ENCODE peak calls at places on chromosomes 7 and 10, in six cellular contexts. E is tibial artery; J is testis; K is fibroblast of pulmonary artery; W is lower leg skin; I is activated CD8-positive, alpha-beta T cell treated with anti-CD3 and anti-CD28 coated beads for 36 hours. H is an unnamed sample.
A peak's percentile ranks its signal among the peaks of the same experiment; 100 is the strongest.

GRCh38 chr7:20329389-20330175 is 1.1 kb upstream of the ITGB8 start:
- DNase-seq in E (peak; percentile 64), I (peak; percentile 29), K (peak; percentile 79), W (peak; percentile 39), J (peak; percentile 88), H (no peak)

GRCh38 chr10:103259989-103260388 is 14.3 kb downstream of the RPEL1 start:
- DNase-seq in I (no peak), E (no peak), K (no peak), J (no peak), W (no peak), H (no peak)

GRCh38 chr10:114623661-114624294 is 34.3 kb downstream of the ABLIM1 start:
- DNase-seq in E (peak; percentile 41), I (no peak), J (no peak), W (peak; percentile 40), K (peak; percentile 78), H (no peak)

GRCh38 chr7:105011771-105012502 is 2.1 kb upstream of the KMT2E start:
- DNase-seq in E (peak; percentile 52), K (no peak), I (peak; percentile 60), W (no peak), J (peak; percentile 38), H (peak; percentile 54)

GRCh38 chr10:61943699-61944444 is 42.4 kb downstream of the ARID5B start:
- DNase-seq in W (no peak), K (peak; percentile 83), E (no peak), I (peak; percentile 58), J (no peak), H (no peak)

GRCh38 chr7:83794834-83795233 is 145.9 kb upstream of the SEMA3E start:
- DNase-seq in I (no peak), K (no peak), E (no peak), W (no peak), J (no peak), H (no peak)

GRCh38 chr7:90596745-90597526 is 815 bp downstream of the CDK14 start:
- DNase-seq in I (no peak), K (peak; percentile 58), W (no peak), E (no peak), J (no peak), H (no peak)

GRCh38 chr7:14902589-14902963 is at the start of gene DGKB:
- DNase-seq in W (no peak), E (no peak), K (peak; percentile 64), I (no peak), J (peak; percentile 28), H (peak; percentile 2)

GRCh38 chr7:65509368-65510186 is 135.9 kb downstream of the ZNF92 start:
- DNase-seq in I (no peak), W (no peak), K (no peak), J (peak; percentile 17), E (no peak), H (no peak)

GRCh38 chr10:23530079-23530478 is 91.2 kb downstream of the OTUD1 start:
- DNase-seq in W (no peak), J (no peak), E (no peak), I (no peak), K (peak; percentile 42), H (no peak)

GRCh38 chr7:30511973-30512662 is 7.5 kb upstream of the GGCT start:
- DNase-seq in I (no peak), W (no peak), E (no peak), J (no peak), K (no peak), H (no peak)

GRCh38 chr7:105978035-105978434 is 15.0 kb downstream of the CDHR3 start:
- DNase-seq in I (no peak), E (no peak), K (no peak), J (peak; percentile 63), W (no peak), H (no peak)

GRCh38 chr10:126663880-126664279 is 6.6 kb downstream of the C10orf90 start:
- DNase-seq in I (no peak), J (no peak), E (no peak), K (peak; percentile 34), W (no peak), H (no peak)

GRCh38 chr10:116080553-116080952 is 192.5 kb downstream of the GFRA1 start:
- DNase-seq in K (no peak), I (no peak), W (no peak), J (no peak), E (no peak), H (no peak)

GRCh38 chr10:130491698-130492050 is 355.5 kb downstream of the GLRX3 start:
- DNase-seq in E (no peak), J (no peak), W (no peak), I (no peak), K (no peak), H (no peak)

GRCh38 chr7:18570890-18571478 is 75.4 kb downstream of the HDAC9 start:
- DNase-seq in E (no peak), W (no peak), I (no peak), K (peak; percentile 74), J (peak; percentile 27), H (no peak)

GRCh38 chr10:93334901-93335312 is 147.2 kb downstream of the MYOF start:
- DNase-seq in J (no peak), E (no peak), I (no peak), K (no peak), W (no peak), H (no peak)

GRCh38 chr7:120278773-120279172 is 5.8 kb downstream of the KCND2 start:
- DNase-seq in I (no peak), E (no peak), K (no peak), J (no peak), W (no peak), H (no peak)

GRCh38 chr10:6314620-6315205 is 112.0 kb downstream of the PFKFB3 start:
- DNase-seq in K (no peak), W (no peak), J (no peak), E (no peak), I (no peak), H (no peak)

GRCh38 chr7:29854257-29854938 is 48.1 kb downstream of the WIPF3 start:
- DNase-seq in E (no peak), I (no peak), J (no peak), W (no peak), K (peak; percentile 29), H (no peak)

GRCh38 chr10:79241990-79242619 is 105.2 kb upstream of the PPIF start:
- DNase-seq in I (peak; percentile 88), W (peak; percentile 68), E (peak; percentile 78), K (peak; percentile 43), J (peak; percentile 55), H (peak; percentile 60)

DNA sequence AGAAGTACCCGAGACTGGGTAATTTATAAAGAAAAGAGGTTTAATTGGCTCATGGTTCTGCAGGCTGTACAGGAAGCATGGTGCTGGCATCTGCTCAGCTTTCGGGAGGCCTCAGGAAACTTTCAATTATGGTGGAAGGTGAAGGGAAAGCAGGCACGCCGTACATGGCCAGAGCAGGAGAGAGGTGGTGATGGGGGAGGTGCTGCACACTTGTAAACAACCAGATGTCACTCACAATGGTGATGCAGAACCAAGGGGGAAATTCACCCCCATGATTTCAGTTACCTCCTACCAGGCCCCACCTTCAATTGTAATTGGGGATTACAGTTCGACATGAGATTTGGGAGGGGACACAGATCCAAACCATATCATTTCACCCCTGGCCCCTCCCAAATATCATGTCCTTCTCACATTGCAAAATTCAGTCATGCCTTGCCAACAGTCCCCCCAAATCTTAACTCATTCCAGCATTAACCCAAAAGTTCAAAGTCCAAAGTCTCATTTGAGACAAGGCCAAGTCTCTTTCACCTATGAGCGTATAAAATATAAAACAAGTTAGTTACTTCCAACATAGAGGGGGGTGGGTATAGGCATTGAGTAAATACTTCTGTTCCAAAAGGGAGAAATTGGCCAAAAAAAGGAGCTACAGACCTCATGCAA is 50.0 kb downstream of the RSBN1L start:
- DNase-seq in K (no peak), E (no peak), I (no peak), J (no peak), W (no peak), H (no peak)
- TF ChIP-seq CTCF in K (no peak), E (no peak), I (no peak), J (no peak), W (no peak), H (no peak)

GRCh38 chr7:153943428-153944370 is 108.5 kb upstream of the DPP6 start:
- DNase-seq in I (no peak), J (no peak), W (no peak), K (no peak), E (no peak), H (no peak)

GRCh38 chr7:153951207-153951725 is 100.9 kb upstream of the DPP6 start:
- DNase-seq in I (no peak), E (no peak), K (no peak), W (no peak), J (no peak), H (no peak)

GRCh38 chr7:153948055-153948454 is 104.1 kb upstream of the DPP6 start:
- DNase-seq in K (no peak), E (no peak), I (no peak), W (no peak), J (no peak), H (no peak)
- TF ChIP-seq CTCF in K (no peak), E (no peak), I (no peak), W (no peak), J (no peak), H (no peak)

DNA sequence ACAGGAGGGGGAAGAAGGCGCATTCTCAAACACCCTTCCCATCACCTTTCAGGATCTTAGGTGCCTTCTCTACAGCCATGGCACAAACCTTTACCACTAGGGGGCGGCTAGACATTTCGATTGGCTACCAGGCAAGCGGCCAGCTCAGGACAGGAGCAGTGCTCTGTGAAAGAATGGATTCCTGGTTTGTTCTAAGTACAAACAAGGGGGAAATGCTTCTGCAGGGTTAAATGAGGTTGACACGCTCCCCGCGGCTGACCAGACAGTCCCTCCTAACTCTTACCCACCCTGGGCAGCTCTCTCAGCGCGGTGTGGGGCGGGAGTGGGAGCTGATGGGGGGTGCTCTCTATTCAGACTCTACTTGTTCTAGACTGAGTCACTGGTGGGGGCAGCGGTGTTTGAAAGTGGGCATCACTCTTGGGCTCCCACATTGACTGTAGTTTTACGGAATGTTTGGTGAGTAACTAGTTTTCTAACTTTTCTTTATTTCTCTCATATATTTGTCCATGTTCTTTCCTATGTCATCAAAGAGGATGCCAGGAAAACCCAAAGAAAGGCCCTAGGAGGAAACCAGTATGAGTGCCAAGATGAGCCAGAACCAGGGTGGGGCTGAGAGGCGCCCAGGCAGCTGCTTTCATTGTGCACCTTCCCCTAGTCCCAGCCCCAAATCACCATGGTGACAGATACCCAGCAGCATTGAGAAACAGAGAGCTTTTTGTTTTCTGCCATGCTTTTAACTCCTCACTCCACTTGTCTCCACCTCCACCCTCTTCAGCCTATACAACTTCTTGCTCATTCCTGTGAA is 61.4 kb upstream of the GPR158 start:
- DNase-seq in I (peak; percentile 70), W (peak; percentile 43), E (peak; percentile 68), J (peak; percentile 93), K (peak; percentile 89), H (peak; percentile 38)
- TF ChIP-seq CTCF in I (peak; percentile 72), W (no peak), E (peak; percentile 55), J (peak; percentile 36), K (peak; percentile 87), H (peak; percentile 64)

DNA sequence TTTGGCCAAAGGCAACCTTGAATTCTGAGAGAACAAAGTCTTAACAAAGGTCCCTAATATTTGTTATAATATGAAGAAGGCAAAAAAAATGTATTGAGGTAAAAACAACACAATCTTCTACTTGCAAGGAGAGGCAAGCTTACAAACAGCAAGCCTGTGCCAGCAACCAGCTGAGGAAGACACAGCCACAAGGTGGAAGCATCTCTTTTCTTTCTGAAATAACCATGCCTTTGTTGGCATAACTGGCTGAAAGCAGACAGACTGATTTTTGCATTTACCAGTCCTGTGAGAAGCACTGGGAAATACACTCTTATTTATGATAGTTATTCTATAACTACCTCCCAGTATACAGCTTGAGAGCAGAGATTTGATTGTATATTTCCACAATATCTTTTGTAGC is 292.0 kb downstream of the PHTF2 start:
- DNase-seq in K (no peak), I (no peak), J (no peak), E (no peak), W (no peak), H (no peak)
- TF ChIP-seq CTCF in K (no peak), I (no peak), J (no peak), E (no peak), W (no peak), H (no peak)

GRCh38 chr10:124616836-124617130 is 127.4 kb downstream of the FAM53B start:
- DNase-seq in I (no peak), K (no peak), J (no peak), W (no peak), E (no peak), H (no peak)
- TF ChIP-seq CTCF in I (no peak), K (no peak), J (no peak), W (no peak), E (no peak), H (no peak)